ENCODE peak calls at places on chromosome 12, in seven cellular contexts. F, Q, M, L, R, J and Y are unnamed samples.

GRCh38 chr12:72144553-72144952 is 127.6 kb upstream of the TRHDE start:
- DNase-seq in F (no peak), Q (no peak), M (no peak), L (no peak), R (no peak), J (no peak), Y (no peak)

GRCh38 chr12:12992418-12993175 is 7.5 kb downstream of the HEBP1 start:
- DNase-seq in F (no peak), Q (no peak), M (no peak), L (no peak), R (peak), J (peak), Y (no peak)

GRCh38 chr12:28961948-28962384 is 187.1 kb upstream of the FAR2 start:
- DNase-seq in F (no peak), Q (no peak), M (no peak), L (no peak), R (no peak), J (peak), Y (no peak)

GRCh38 chr12:98002887-98003493 is 512.4 kb upstream of the TMPO start:
- DNase-seq in F (no peak), Q (peak), M (peak), L (peak), R (no peak), J (peak), Y (peak)

GRCh38 chr12:66014818-66015217 is 115.7 kb downstream of the LLPH start:
- DNase-seq in F (no peak), Q (no peak), M (no peak), L (no peak), R (peak), J (peak), Y (no peak)

GRCh38 chr12:25368542-25368941 is 117.8 kb upstream of the KRAS start:
- DNase-seq in F (no peak), Q (no peak), M (no peak), L (no peak), R (no peak), J (no peak), Y (no peak)

GRCh38 chr12:102965281-102966155 is 8.0 kb downstream of the ASCL1 start:
- DNase-seq in F (no peak), Q (peak), M (no peak), L (no peak), R (no peak), J (no peak), Y (peak)

GRCh38 chr12:71719647-71720370 is 33.9 kb downstream of the TMEM19 start:
- DNase-seq in F (no peak), Q (no peak), M (no peak), L (no peak), R (no peak), J (no peak), Y (no peak)

GRCh38 chr12:4133636-4134433 is 139.7 kb upstream of the CCND2 start:
- DNase-seq in F (no peak), Q (peak), M (no peak), L (no peak), R (no peak), J (no peak), Y (peak)

GRCh38 chr12:46464863-46465262 is 92.3 kb upstream of the SLC38A2 start:
- DNase-seq in F (no peak), Q (no peak), M (no peak), L (no peak), R (no peak), J (no peak), Y (no peak)

GRCh38 chr12:89695100-89695499 is 13.5 kb downstream of the ATP2B1 start:
- DNase-seq in F (no peak), Q (no peak), M (no peak), L (no peak), R (peak), J (peak), Y (no peak)

GRCh38 chr12:72295101-72295500 is 22.9 kb downstream of the TRHDE start:
- DNase-seq in F (no peak), Q (no peak), M (no peak), L (no peak), R (no peak), J (no peak), Y (no peak)

GRCh38 chr12:51441583-51441982 is 17.0 kb downstream of the SLC4A8 start:
- DNase-seq in F (no peak), Q (no peak), M (no peak), L (no peak), R (peak), J (peak), Y (no peak)

GRCh38 chr12:111072299-111072698 is 151.9 kb upstream of the MYL2 start:
- DNase-seq in F (no peak), Q (no peak), M (no peak), L (no peak), R (no peak), J (no peak), Y (no peak)

GRCh38 chr12:130017571-130018449 is 114.0 kb upstream of the TMEM132D start:
- DNase-seq in F (no peak), Q (no peak), M (no peak), L (no peak), R (no peak), J (no peak), Y (no peak)

GRCh38 chr12:53232641-53233538 is 881 bp upstream of the RARG start:
- DNase-seq in F (no peak), Q (peak), M (no peak), L (peak), R (no peak), J (no peak), Y (peak)

GRCh38 chr12:131380220-131380957 is 330.5 kb upstream of the SFSWAP start:
- DNase-seq in F (no peak), Q (peak), M (no peak), L (no peak), R (no peak), J (no peak), Y (no peak)

GRCh38 chr12:2812290-2813213 is at the start of gene ITFG2:
- DNase-seq in F (peak), Q (peak), M (peak), L (peak), R (peak), J (peak), Y (peak)

GRCh38 chr12:46383654-46384450 is 11.3 kb upstream of the SLC38A2 start:
- DNase-seq in F (no peak), Q (no peak), M (peak), L (peak), R (peak), J (peak), Y (peak)

GRCh38 chr12:67590122-67590795 is 58.3 kb upstream of the DYRK2 start:
- DNase-seq in F (no peak), Q (no peak), M (no peak), L (peak), R (no peak), J (no peak), Y (no peak)

GRCh38 chr12:65106948-65107347 is 14.2 kb downstream of the WIF1 start:
- DNase-seq in F (no peak), Q (no peak), M (no peak), L (no peak), R (peak), J (peak), Y (no peak)

DNA sequence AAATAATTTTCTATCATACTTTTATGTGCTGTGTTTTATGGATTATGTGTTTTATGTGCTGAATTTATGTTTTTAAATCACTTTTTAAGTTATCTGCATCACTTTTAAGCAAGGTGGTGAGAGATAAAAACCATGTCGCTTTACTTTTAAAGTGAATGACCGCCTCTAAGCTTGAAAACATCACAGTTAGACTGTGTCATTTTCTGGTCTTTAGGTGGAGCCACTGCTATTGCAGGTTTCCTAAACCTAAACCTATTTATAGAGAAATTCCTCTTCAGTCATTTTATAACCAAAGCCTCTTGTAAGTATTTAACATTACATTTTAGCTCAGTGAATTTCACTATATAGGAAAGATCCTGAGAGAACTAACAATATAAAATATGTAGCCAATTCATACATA is 21.0 kb upstream of the MDM2 start:
- DNase-seq in F (no peak), Q (no peak), M (no peak), L (no peak), R (no peak), J (no peak), Y (no peak)
- TF ChIP-seq CTCF in F (no peak), Q (peak), M (no peak), L (peak), R (peak), J (peak), Y (no peak)

GRCh38 chr12:39803151-39803550 is 183.5 kb upstream of the ABCD2 start:
- DNase-seq in F (no peak), Q (no peak), M (no peak), L (no peak), R (no peak), J (no peak), Y (no peak)

GRCh38 chr12:39804479-39805241 is 185.1 kb upstream of the ABCD2 start:
- DNase-seq in F (no peak), Q (no peak), M (no peak), L (no peak), R (no peak), J (no peak), Y (no peak)

GRCh38 chr12:39805651-39806050 is 186.0 kb upstream of the ABCD2 start:
- DNase-seq in F (no peak), Q (no peak), M (no peak), L (no peak), R (no peak), J (no peak), Y (no peak)

GRCh38 chr12:39807043-39807442 is 187.4 kb upstream of the ABCD2 start:
- DNase-seq in F (no peak), Q (peak), M (no peak), L (peak), R (no peak), J (peak), Y (peak)
- TF ChIP-seq CTCF in F (peak), Q (peak), M (peak), L (peak), R (no peak), J (peak), Y (peak)

GRCh38 chr12:109580272-109580671 is 6.7 kb downstream of the MVK start:
- DNase-seq in F (no peak), Q (no peak), M (no peak), L (no peak), R (no peak), J (no peak), Y (no peak)
- TF ChIP-seq CTCF in F (no peak), Q (no peak), M (no peak), L (peak), R (no peak), J (no peak), Y (no peak)

GRCh38 chr12:124461851-124462623 is 105.4 kb downstream of the NCOR2 start:
- DNase-seq in F (no peak), Q (no peak), M (no peak), L (no peak), R (no peak), J (no peak), Y (no peak)

GRCh38 chr12:124460771-124461170 is 106.6 kb downstream of the NCOR2 start:
- DNase-seq in F (no peak), Q (no peak), M (no peak), L (no peak), R (no peak), J (no peak), Y (no peak)

GRCh38 chr12:124459852-124460645 is 107.4 kb downstream of the NCOR2 start:
- DNase-seq in F (no peak), Q (no peak), M (no peak), L (no peak), R (no peak), J (no peak), Y (no peak)

GRCh38 chr12:124458992-124459851 is 108.2 kb downstream of the NCOR2 start:
- DNase-seq in F (no peak), Q (no peak), M (no peak), L (no peak), R (no peak), J (no peak), Y (no peak)

GRCh38 chr12:124461241-124461673 is 106.2 kb downstream of the NCOR2 start:
- DNase-seq in F (no peak), Q (no peak), M (no peak), L (no peak), R (no peak), J (no peak), Y (no peak)
- TF ChIP-seq CTCF in F (no peak), Q (no peak), M (no peak), L (no peak), R (no peak), J (no peak), Y (no peak)

DNA sequence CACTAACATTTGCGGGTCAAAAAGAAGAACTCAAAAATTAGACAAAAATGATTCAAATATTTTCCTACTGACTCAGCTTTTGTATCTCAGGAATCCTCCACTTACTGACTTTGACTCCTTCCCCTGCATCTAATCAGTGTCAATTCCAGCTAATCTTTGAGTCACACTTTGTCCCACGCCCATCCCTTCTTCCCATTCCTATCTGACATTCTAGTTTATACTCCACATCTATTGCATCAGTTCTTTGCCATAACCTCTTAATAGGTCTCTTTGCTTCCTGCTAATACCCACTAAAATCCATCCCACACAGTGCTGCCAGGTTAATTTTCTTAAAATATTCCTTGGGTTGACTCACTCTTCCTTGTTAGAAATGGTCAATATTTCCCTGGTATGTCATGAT is 19.1 kb downstream of the BBS10 start:
- DNase-seq in F (no peak), Q (no peak), M (no peak), L (no peak), R (peak), J (peak), Y (no peak)
- TF ChIP-seq CTCF in F (no peak), Q (no peak), M (no peak), L (no peak), R (no peak), J (no peak), Y (no peak)

DNA sequence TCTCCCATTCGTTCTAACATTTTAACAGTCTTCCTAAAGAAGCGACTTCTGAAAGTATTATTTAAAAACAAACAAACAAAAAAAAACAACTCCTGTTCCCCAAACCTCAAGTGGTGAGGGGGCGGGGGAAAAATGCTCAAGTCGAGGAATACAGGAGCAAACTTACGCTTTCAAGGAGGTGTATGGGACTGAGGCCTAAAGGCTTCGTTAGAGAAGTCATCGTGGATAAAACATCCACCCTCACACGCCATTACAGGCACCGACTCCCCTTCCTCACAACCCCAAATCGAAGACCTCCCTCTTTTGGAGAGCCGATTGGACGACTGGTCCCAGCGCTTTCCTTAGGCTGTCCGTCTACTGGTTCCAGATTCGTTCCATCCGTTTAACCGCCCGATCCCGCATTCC is 693 bp downstream of the CBX5 start:
- DNase-seq in F (no peak), Q (no peak), M (no peak), L (no peak), R (no peak), J (no peak), Y (no peak)
- TF ChIP-seq CTCF in F (no peak), Q (no peak), M (no peak), L (no peak), R (no peak), J (no peak), Y (no peak)

GRCh38 chr12:6276936-6277615 is 33.4 kb upstream of the PLEKHG6 start:
- DNase-seq in F (no peak), Q (peak), M (no peak), L (no peak), R (no peak), J (no peak), Y (no peak)
- TF ChIP-seq CTCF in F (peak), Q (peak), M (no peak), L (peak), R (peak), J (peak), Y (no peak)

GRCh38 chr12:57009949-57010626 is 3.7 kb upstream of the ZBTB39 start:
- DNase-seq in F (no peak), Q (no peak), M (no peak), L (no peak), R (no peak), J (no peak), Y (no peak)

GRCh38 chr12:57010627-57011224 is 4.4 kb upstream of the ZBTB39 start:
- DNase-seq in F (no peak), Q (no peak), M (no peak), L (no peak), R (no peak), J (no peak), Y (no peak)

GRCh38 chr12:57005980-57006808 is at the start of gene ZBTB39:
- DNase-seq in F (peak), Q (peak), M (peak), L (peak), R (peak), J (peak), Y (peak)

GRCh38 chr12:57006809-57007475 is 596 bp upstream of the ZBTB39 start:
- DNase-seq in F (no peak), Q (no peak), M (no peak), L (no peak), R (no peak), J (no peak), Y (no peak)

DNA sequence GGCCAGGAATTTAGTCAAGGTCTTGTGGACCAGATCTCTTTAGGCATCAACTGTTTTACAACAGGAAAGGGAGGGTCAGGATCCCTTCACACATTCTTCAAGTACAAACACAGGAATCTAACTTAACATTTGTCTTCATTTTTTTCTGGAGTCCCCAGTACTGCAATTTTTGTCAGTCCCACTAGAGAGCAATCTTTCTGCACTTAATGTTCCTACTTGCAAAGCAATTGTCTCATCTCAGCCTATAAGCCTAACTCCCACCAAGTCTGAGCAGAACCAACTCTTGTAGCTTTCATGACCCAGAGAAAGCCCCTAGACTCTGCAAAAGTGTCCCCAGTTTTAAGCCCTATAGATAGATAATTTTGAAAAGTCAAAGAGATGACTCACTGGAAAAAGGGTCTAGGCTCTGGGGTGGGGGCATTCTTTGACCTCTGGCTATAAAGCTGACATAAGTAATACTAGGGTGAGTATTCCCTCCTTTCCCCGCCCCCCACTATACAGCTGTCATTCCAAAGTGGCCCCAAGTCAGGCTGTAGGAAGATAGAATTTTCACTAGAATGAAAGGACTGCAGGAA is 1.9 kb upstream of the ZBTB39 start:
- DNase-seq in F (no peak), Q (no peak), M (no peak), L (no peak), R (peak), J (peak), Y (no peak)
- TF ChIP-seq CTCF in F (peak), Q (peak), M (peak), L (peak), R (peak), J (peak), Y (peak)

GRCh38 chr12:70338531-70338930 is 27.6 kb upstream of the KCNMB4 start:
- DNase-seq in F (no peak), Q (no peak), M (no peak), L (no peak), R (no peak), J (no peak), Y (no peak)
- TF ChIP-seq CTCF in F (no peak), Q (no peak), M (no peak), L (no peak), R (no peak), J (no peak), Y (no peak)